ENCODE peak calls at places on chromosomes 16 and 17, in ten cellular contexts. J, P, I, B, U, T, G, Y, R and Z are unnamed samples.

GRCh38 chr17:34291721-34292348 is 6.3 kb downstream of the CCL11 start:
- DNase-seq in J (no peak), P (no peak), I (no peak), B (no peak), U (no peak), T (no peak), G (no peak), Y (no peak), R (no peak), Z (no peak)

GRCh38 chr16:20650400-20651159 is 46.9 kb downstream of the ACSM1 start:
- DNase-seq in J (no peak), P (no peak), I (no peak), B (no peak), U (no peak), T (no peak), G (no peak), Y (no peak), R (no peak), Z (no peak)

GRCh38 chr17:60630352-60630751 is 30.4 kb downstream of the PPM1D start:
- DNase-seq in J (no peak), P (no peak), I (no peak), B (no peak), U (peak; percentile 23), T (no peak), G (no peak), Y (no peak), R (no peak), Z (no peak)

GRCh38 chr17:50375858-50376538 is 3.0 kb downstream of the EME1 start:
- DNase-seq in J (no peak), P (no peak), I (no peak), B (no peak), U (no peak), T (no peak), G (no peak), Y (no peak), R (no peak), Z (no peak)

GRCh38 chr16:12896562-12896961 is 4.8 kb upstream of the SHISA9 start:
- DNase-seq in J (peak; percentile 40), P (no peak), I (no peak), B (peak; percentile 75), U (no peak), T (peak; percentile 69), G (no peak), Y (peak; percentile 49), R (peak; percentile 64), Z (no peak)

GRCh38 chr17:58242171-58242784 is 3.9 kb downstream of the LPO start:
- DNase-seq in J (no peak), P (no peak), I (no peak), B (no peak), U (no peak), T (no peak), G (no peak), Y (no peak), R (no peak), Z (no peak)

GRCh38 chr16:75341934-75342811 is 90.7 kb upstream of the BCAR1 start:
- DNase-seq in J (peak; percentile 77), P (no peak), I (no peak), B (no peak), U (peak; percentile 52), T (no peak), G (no peak), Y (no peak), R (peak; percentile 50), Z (no peak)

GRCh38 chr16:70800306-70800705 is 652 bp downstream of the VAC14 start:
- DNase-seq in J (no peak), P (no peak), I (no peak), B (no peak), U (no peak), T (peak; percentile 26), G (no peak), Y (peak; percentile 34), R (peak; percentile 15), Z (no peak)

GRCh38 chr17:68499587-68499986 is 12.6 kb upstream of the PRKAR1A start:
- DNase-seq in J (no peak), P (no peak), I (no peak), B (no peak), U (no peak), T (no peak), G (no peak), Y (no peak), R (no peak), Z (no peak)

GRCh38 chr16:87657621-87658192 is 55.4 kb downstream of the JPH3 start:
- DNase-seq in J (peak; percentile 62), P (no peak), I (peak; percentile 70), B (peak; percentile 66), U (no peak), T (peak; percentile 69), G (no peak), Y (no peak), R (no peak), Z (no peak)

GRCh38 chr17:27206447-27206846 is 87.5 kb upstream of the WSB1 start:
- DNase-seq in J (no peak), P (no peak), I (no peak), B (no peak), U (no peak), T (peak; percentile 36), G (no peak), Y (no peak), R (no peak), Z (no peak)

GRCh38 chr17:19322129-19322505 is 40.4 kb downstream of the B9D1 start:
- DNase-seq in J (no peak), P (no peak), I (no peak), B (no peak), U (no peak), T (no peak), G (no peak), Y (no peak), R (no peak), Z (no peak)

GRCh38 chr16:25713785-25714570 is 22.2 kb downstream of the HS3ST4 start:
- DNase-seq in J (no peak), P (no peak), I (no peak), B (no peak), U (no peak), T (no peak), G (no peak), Y (no peak), R (peak; percentile 6), Z (no peak)

DNA sequence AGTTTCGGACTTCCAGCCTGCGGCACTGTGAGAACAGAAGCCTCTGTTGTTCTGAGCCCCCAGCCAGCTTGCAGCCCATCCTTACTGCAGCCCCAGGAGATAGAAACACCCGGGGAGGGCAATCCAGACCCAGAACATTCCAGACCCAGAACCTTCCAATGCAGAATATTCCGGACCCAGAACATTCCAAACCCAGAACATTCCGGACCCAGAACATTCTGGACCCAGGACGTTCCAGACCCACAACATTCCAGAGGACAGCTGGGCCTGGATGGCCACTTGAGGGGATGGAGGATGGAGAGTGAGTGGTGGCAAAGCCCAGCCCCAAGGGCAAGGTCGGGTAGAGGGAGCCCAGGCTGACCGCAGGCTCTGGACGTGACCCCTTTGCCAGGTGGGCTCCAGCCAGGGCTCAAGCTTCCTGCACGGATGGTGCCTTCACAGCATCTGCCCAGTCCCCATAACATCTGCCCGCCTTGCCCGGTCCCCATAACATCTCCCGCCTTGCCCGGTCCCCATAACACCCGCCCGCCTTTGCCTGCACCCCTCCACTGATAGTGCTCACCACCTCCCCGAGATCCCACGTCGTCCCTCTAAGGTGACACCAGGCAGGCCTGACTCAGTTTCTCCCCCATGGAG is 3.5 kb downstream of the CBFA2T3 start:
- DNase-seq in J (no peak), P (no peak), I (no peak), B (no peak), U (no peak), T (no peak), G (no peak), Y (no peak), R (no peak), Z (no peak)
- H3K4me3 ChIP-seq in J (no peak overlapping the region), P (no peak overlapping the region), I (no peak overlapping the region), B (no peak overlapping the region), U (no peak overlapping the region), T (peak overlapping the region; percentile 60), G (no peak overlapping the region), Y (no peak overlapping the region), R (no peak overlapping the region), Z (no peak overlapping the region)

DNA sequence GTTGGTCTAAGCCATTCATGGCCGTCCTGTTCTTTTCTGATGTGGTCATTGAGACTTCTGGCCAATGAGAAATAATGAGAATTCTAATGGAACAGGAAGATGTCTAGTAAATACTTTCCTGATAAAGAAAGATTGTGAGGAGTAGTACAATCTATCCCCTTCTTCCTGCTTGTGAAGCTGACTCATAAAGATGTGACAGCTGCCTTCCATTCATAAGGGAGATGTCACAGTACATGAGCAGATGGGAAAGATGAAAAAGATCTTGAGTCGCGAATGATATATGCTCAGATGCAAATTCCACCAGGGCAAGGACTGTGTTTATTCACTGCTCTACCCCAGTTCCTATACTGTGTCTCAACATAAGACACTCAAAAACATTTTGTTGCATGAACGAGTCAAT is 111.7 kb upstream of the FOXF1 start:
- DNase-seq in J (no peak), P (no peak), I (no peak), B (no peak), U (no peak), T (no peak), G (no peak), Y (no peak), R (no peak), Z (no peak)
- TF ChIP-seq CTCF in J (no peak), P (no peak), I (no peak), B (no peak), U (no peak), T (no peak), G (no peak), Y (no peak), R (no peak), Z (no peak)

DNA sequence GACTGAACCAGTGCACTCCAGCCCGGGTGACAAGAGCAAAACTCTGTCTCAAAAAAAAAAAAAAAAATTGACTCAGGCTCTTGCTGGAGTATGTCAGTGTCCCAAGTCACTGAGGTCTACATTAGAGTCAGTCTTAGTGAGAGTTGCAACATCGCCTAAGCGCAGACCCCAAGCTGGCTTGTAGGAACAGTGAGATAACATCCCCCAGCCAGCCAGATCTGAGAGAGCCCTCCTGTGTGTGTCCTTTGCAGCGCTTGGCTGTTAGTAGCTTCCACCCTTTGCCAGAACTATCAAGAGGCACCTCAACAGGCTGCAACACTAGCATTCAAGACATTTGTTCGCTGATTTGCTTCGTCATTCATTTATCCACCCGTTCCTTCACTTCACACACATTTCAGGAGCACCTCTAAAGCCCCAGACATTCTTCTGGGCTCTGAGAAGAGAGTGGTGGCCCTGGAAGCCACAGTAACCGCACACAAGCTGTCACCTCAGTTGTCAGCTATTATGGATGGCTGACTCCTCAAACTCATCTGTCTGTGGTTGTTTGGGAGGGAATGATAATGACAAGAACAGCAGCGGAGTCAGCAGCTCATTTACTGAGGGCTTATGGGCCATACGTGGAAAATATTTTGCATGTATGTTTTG is 289.6 kb downstream of the WWOX start:
- DNase-seq in J (no peak), P (no peak), I (no peak), B (no peak), U (no peak), T (no peak), G (no peak), Y (no peak), R (no peak), Z (no peak)
- H3K27ac ChIP-seq in J (no peak overlapping the region), P (no peak overlapping the region), I (no peak overlapping the region), B (no peak overlapping the region), U (no peak overlapping the region), T (no peak overlapping the region), G (no peak overlapping the region), Y (no peak overlapping the region), R (no peak overlapping the region), Z (no peak overlapping the region)

DNA sequence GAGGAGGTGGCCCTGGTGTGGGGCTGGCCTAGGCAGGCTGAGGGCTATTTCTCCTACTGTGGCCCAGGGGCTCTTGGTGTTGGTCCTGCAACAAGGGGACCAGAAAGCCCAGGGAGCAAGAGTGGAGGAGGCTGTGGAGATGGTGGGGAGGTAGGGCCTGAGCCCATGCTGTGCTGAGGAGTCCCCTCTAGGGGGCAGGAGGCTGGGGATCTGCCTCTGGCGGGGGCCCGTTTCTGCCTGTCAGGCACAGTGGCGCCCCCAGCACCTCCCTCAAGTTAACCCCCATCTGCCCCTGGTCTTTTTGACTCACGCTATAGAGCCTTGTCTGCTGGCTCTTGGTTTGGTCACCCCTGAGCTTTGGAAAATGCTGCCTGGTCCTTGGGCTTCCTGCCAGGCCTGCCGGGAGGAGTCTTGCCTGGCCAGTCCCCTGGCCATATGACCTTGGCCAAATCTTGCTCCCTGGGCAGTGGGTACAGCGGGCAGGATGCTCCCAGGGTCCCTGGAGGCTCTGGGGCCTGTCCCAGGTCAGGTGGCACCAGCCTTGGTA is 5.9 kb downstream of the BAIAP2 start:
- DNase-seq in J (no peak), P (peak; percentile 51), I (peak; percentile 78), B (peak; percentile 52), U (no peak), T (peak; percentile 52), G (no peak), Y (no peak), R (no peak), Z (no peak)
- H3K4me3 ChIP-seq in J (no peak overlapping the region), P (no peak overlapping the region), I (no peak overlapping the region), B (no peak overlapping the region), U (no peak overlapping the region), T (no peak overlapping the region), G (no peak overlapping the region), Y (no peak overlapping the region), R (no peak overlapping the region), Z (no peak overlapping the region)